ENCODE peak calls at places on chromosome 20, in five cellular contexts. One of them, this sample, is unnamed. For H3K4me1, the result is how much of the 10 kb centered on the place peaks cover.

GRCh38 chr20:13910492-13910891 is 79.9 kb downstream of the SEL1L2 start:
- DNase-seq in tibial artery: no peak
- DNase-seq in cardiac muscle cell: no peak
- DNase-seq in fibroblast of lung: no peak
- DNase-seq in PC-3: no peak
- DNase-seq in this sample: no peak

GRCh38 chr20:33325350-33325749 is 42.3 kb downstream of the BPIFB1 start:
- DNase-seq in PC-3: no peak
- DNase-seq in tibial artery: no peak
- DNase-seq in fibroblast of lung: no peak
- DNase-seq in cardiac muscle cell: no peak
- DNase-seq in this sample: no peak

GRCh38 chr20:36836591-36837329 is 39.2 kb upstream of the TLDC2 start:
- DNase-seq in tibial artery: no peak
- DNase-seq in fibroblast of lung: no peak
- DNase-seq in cardiac muscle cell: peak
- DNase-seq in PC-3: peak
- DNase-seq in this sample: no peak

GRCh38 chr20:58847483-58847882 is 3.2 kb downstream of the GNAS-AS1 start:
- DNase-seq in cardiac muscle cell: no peak
- DNase-seq in tibial artery: no peak
- DNase-seq in PC-3: no peak
- DNase-seq in fibroblast of lung: no peak
- DNase-seq in this sample: no peak

GRCh38 chr20:21380711-21381110 is 16.6 kb downstream of the NKX2-4 start:
- DNase-seq in PC-3: no peak
- DNase-seq in fibroblast of lung: no peak
- DNase-seq in tibial artery: no peak
- DNase-seq in cardiac muscle cell: no peak
- DNase-seq in this sample: no peak

GRCh38 chr20:11098888-11099287 is 425.1 kb upstream of the JAG1 start:
- DNase-seq in PC-3: peak
- DNase-seq in tibial artery: no peak
- DNase-seq in cardiac muscle cell: no peak
- DNase-seq in fibroblast of lung: no peak
- DNase-seq in this sample: no peak

GRCh38 chr20:35200255-35200654 is 26.2 kb upstream of the MMP24 start:
- DNase-seq in cardiac muscle cell: peak
- DNase-seq in PC-3: peak
- DNase-seq in tibial artery: no peak
- DNase-seq in fibroblast of lung: peak
- DNase-seq in this sample: no peak

GRCh38 chr20:18533978-18534644 is 26.4 kb downstream of the SEC23B start:
- DNase-seq in cardiac muscle cell: no peak
- DNase-seq in fibroblast of lung: no peak
- DNase-seq in tibial artery: no peak
- DNase-seq in PC-3: no peak
- DNase-seq in this sample: no peak

GRCh38 chr20:43292221-43292620 is 102.5 kb upstream of the PTPRT start:
- DNase-seq in fibroblast of lung: no peak
- DNase-seq in cardiac muscle cell: no peak
- DNase-seq in tibial artery: no peak
- DNase-seq in PC-3: no peak
- DNase-seq in this sample: no peak

GRCh38 chr20:3777726-3778629 is 3.3 kb downstream of the SPEF1 start:
- DNase-seq in tibial artery: peak
- DNase-seq in cardiac muscle cell: peak
- DNase-seq in fibroblast of lung: no peak
- DNase-seq in PC-3: peak
- DNase-seq in this sample: peak

GRCh38 chr20:61114776-61115175 is 137.3 kb upstream of the CDH4 start:
- DNase-seq in fibroblast of lung: no peak
- DNase-seq in PC-3: no peak
- DNase-seq in cardiac muscle cell: no peak
- DNase-seq in tibial artery: no peak
- DNase-seq in this sample: no peak
- H3K4me1 ChIP-seq in fibroblast of lung: under half
- H3K4me1 ChIP-seq in PC-3: under half
- H3K4me1 ChIP-seq in cardiac muscle cell: under half
- H3K4me1 ChIP-seq in tibial artery: under half
- H3K4me1 ChIP-seq in this sample: under half

GRCh38 chr20:50909413-50909812 is 21.8 kb downstream of the ADNP start:
- DNase-seq in PC-3: no peak
- DNase-seq in fibroblast of lung: no peak
- DNase-seq in cardiac muscle cell: no peak
- DNase-seq in tibial artery: no peak
- DNase-seq in this sample: no peak

GRCh38 chr20:50913976-50914375 is 17.3 kb downstream of the ADNP start:
- DNase-seq in PC-3: peak
- DNase-seq in cardiac muscle cell: peak
- DNase-seq in tibial artery: no peak
- DNase-seq in fibroblast of lung: peak
- DNase-seq in this sample: no peak

GRCh38 chr20:50915424-50915823 is 15.8 kb downstream of the ADNP start:
- DNase-seq in tibial artery: no peak
- DNase-seq in fibroblast of lung: peak
- DNase-seq in PC-3: peak
- DNase-seq in cardiac muscle cell: peak
- DNase-seq in this sample: no peak

GRCh38 chr20:50911030-50911429 is 20.2 kb downstream of the ADNP start:
- DNase-seq in tibial artery: no peak
- DNase-seq in PC-3: no peak
- DNase-seq in fibroblast of lung: peak
- DNase-seq in cardiac muscle cell: no peak
- DNase-seq in this sample: no peak

GRCh38 chr20:50911716-50912115 is 19.5 kb downstream of the ADNP start:
- DNase-seq in cardiac muscle cell: no peak
- DNase-seq in fibroblast of lung: no peak
- DNase-seq in tibial artery: no peak
- DNase-seq in PC-3: no peak
- DNase-seq in this sample: no peak
- H3K27ac ChIP-seq in cardiac muscle cell: no peak
- H3K27ac ChIP-seq in fibroblast of lung: no peak
- H3K27ac ChIP-seq in tibial artery: no peak
- H3K27ac ChIP-seq in PC-3: no peak
- H3K27ac ChIP-seq in this sample: no peak

GRCh38 chr20:40538126-40538525 is 150.9 kb downstream of the MAFB start:
- DNase-seq in PC-3: no peak
- DNase-seq in cardiac muscle cell: no peak
- DNase-seq in tibial artery: no peak
- DNase-seq in fibroblast of lung: no peak
- DNase-seq in this sample: no peak
- H3K4me1 ChIP-seq in PC-3: under half
- H3K4me1 ChIP-seq in cardiac muscle cell: under half
- H3K4me1 ChIP-seq in tibial artery: under half
- H3K4me1 ChIP-seq in fibroblast of lung: under half
- H3K4me1 ChIP-seq in this sample: under half

GRCh38 chr20:46931699-46932098 is 37.1 kb downstream of the EYA2 start:
- DNase-seq in fibroblast of lung: no peak
- DNase-seq in cardiac muscle cell: no peak
- DNase-seq in tibial artery: no peak
- DNase-seq in PC-3: no peak
- DNase-seq in this sample: no peak
- H3K27ac ChIP-seq in fibroblast of lung: no peak
- H3K27ac ChIP-seq in cardiac muscle cell: no peak
- H3K27ac ChIP-seq in tibial artery: no peak
- H3K27ac ChIP-seq in PC-3: no peak
- H3K27ac ChIP-seq in this sample: no peak

This sample was measured in right cardiac atrium.